ENCODE peak calls at places on chromosomes 2 and 18, in six cellular contexts. N, T, G, M, U and L are unnamed samples.

GRCh38 chr2:55896633-55897032 is 26.9 kb downstream of the EFEMP1 start:
- DNase-seq in G (no peak), M (no peak), U (no peak), N (no peak), T (no peak), L (no peak)

GRCh38 chr2:63578767-63579166 is 9.5 kb downstream of the WDPCP start:
- DNase-seq in T (no peak), U (no peak), G (peak), M (no peak), N (no peak), L (no peak)

GRCh38 chr18:5424903-5425302 is 118.9 kb downstream of the EPB41L3 start:
- DNase-seq in G (peak), T (no peak), N (no peak), U (no peak), M (no peak), L (peak)

GRCh38 chr2:88180594-88181240 is 10.6 kb downstream of the THNSL2 start:
- DNase-seq in G (no peak), T (no peak), N (no peak), U (no peak), M (no peak), L (no peak)

GRCh38 chr18:52569492-52569891 is 229.5 kb downstream of the DCC start:
- DNase-seq in N (no peak), G (no peak), M (no peak), T (no peak), U (no peak), L (no peak)

GRCh38 chr2:25131567-25132295 is 36.6 kb downstream of the POMC start:
- DNase-seq in M (peak), U (no peak), N (peak), T (no peak), G (peak), L (no peak)

GRCh38 chr2:62216616-62217015 is 20.7 kb downstream of the B3GNT2 start:
- DNase-seq in U (peak), T (no peak), G (no peak), M (peak), N (peak), L (no peak)

GRCh38 chr2:29106980-29107388 is 8.2 kb upstream of the CLIP4 start:
- DNase-seq in M (no peak), U (no peak), N (no peak), G (no peak), T (no peak), L (no peak)

GRCh38 chr2:172250801-172251200 is 148.1 kb upstream of the DLX2 start:
- DNase-seq in G (peak), T (no peak), N (no peak), U (no peak), M (no peak), L (no peak)

GRCh38 chr2:78646533-78646932 is 379.0 kb upstream of the REG3G start:
- DNase-seq in G (no peak), N (no peak), M (no peak), U (no peak), T (no peak), L (no peak)

GRCh38 chr2:127563458-127564428 is 28.3 kb downstream of the MYO7B start:
- DNase-seq in T (no peak), U (no peak), N (no peak), G (no peak), M (no peak), L (no peak)

GRCh38 chr2:23537991-23538390 is 153.0 kb downstream of the KLHL29 start:
- DNase-seq in U (no peak), N (no peak), T (no peak), G (no peak), M (no peak), L (no peak)

GRCh38 chr2:172215936-172216335 is 113.2 kb upstream of the DLX2 start:
- DNase-seq in G (no peak), T (no peak), N (no peak), M (no peak), U (no peak), L (no peak)

GRCh38 chr18:12990128-12990485 is 1.1 kb upstream of the CEP192 start:
- DNase-seq in G (no peak), T (no peak), U (no peak), M (no peak), N (no peak), L (peak)

GRCh38 chr2:67694464-67694863 is 297.3 kb downstream of the ETAA1 start:
- DNase-seq in U (no peak), T (no peak), M (no peak), G (peak), N (no peak), L (no peak)

GRCh38 chr18:8400825-8401224 is 208.4 kb upstream of the RAB12 start:
- DNase-seq in T (no peak), N (no peak), U (no peak), M (no peak), G (no peak), L (no peak)

GRCh38 chr2:241815477-241816430 is 6.8 kb downstream of the NEU4 start:
- DNase-seq in G (no peak), T (no peak), U (no peak), N (peak), M (no peak), L (no peak)

GRCh38 chr18:55833543-55833942 is 245.6 kb upstream of the TCF4 start:
- DNase-seq in G (no peak), T (peak), U (peak), N (no peak), M (no peak), L (no peak)

GRCh38 chr2:204325468-204325867 is 219.8 kb upstream of the PARD3B start:
- DNase-seq in G (peak), M (peak), U (peak), T (peak), N (peak), L (peak)

GRCh38 chr2:71389379-71390072 is 57.9 kb downstream of the ZNF638 start:
- DNase-seq in G (no peak), M (no peak), U (no peak), N (no peak), T (no peak), L (no peak)

GRCh38 chr2:60818272-60818671 is 62.2 kb downstream of the PAPOLG start:
- DNase-seq in G (no peak), U (no peak), T (no peak), M (no peak), N (no peak), L (no peak)

GRCh38 chr2:109406301-109406700 is 207.5 kb downstream of the SEPTIN10 start:
- DNase-seq in U (no peak), N (no peak), T (peak), M (no peak), G (no peak), L (no peak)

GRCh38 chr2:879540-879939 is 71.1 kb upstream of the SNTG2 start:
- DNase-seq in G (no peak), M (no peak), U (no peak), T (no peak), N (no peak), L (no peak)

GRCh38 chr2:105330681-105331375 is 1.3 kb upstream of the TGFBRAP1 start:
- DNase-seq in T (no peak), M (no peak), U (no peak), N (no peak), G (no peak), L (no peak)

GRCh38 chr18:59419386-59419785 is 60.3 kb upstream of the LMAN1 start:
- DNase-seq in N (no peak), T (no peak), G (no peak), M (no peak), U (peak), L (no peak)

GRCh38 chr2:62559582-62559981 is 53.6 kb upstream of the TMEM17 start:
- DNase-seq in U (no peak), M (no peak), N (no peak), T (no peak), G (no peak), L (no peak)

GRCh38 chr2:6823111-6823510 is 42.6 kb downstream of the CMPK2 start:
- DNase-seq in M (no peak), U (no peak), G (no peak), T (no peak), N (no peak), L (no peak)

GRCh38 chr2:39128919-39129391 is 8.1 kb upstream of the SOS1 start:
- DNase-seq in M (no peak), U (no peak), T (no peak), N (no peak), G (no peak), L (peak)

GRCh38 chr2:211055438-211055837 is 499.0 kb downstream of the CPS1 start:
- DNase-seq in G (peak), U (no peak), T (no peak), M (no peak), N (no peak), L (no peak)

GRCh38 chr2:32558492-32558891 is 69.4 kb upstream of the TTC27 start:
- DNase-seq in M (no peak), T (no peak), N (no peak), G (no peak), U (no peak), L (no peak)

GRCh38 chr18:5556317-5556974 is 12.6 kb upstream of the EPB41L3 start:
- DNase-seq in U (peak), T (no peak), M (peak), N (peak), G (no peak), L (no peak)

GRCh38 chr2:189937691-189938090 is 124.8 kb downstream of the MSTN start:
- DNase-seq in N (no peak), T (no peak), M (no peak), U (no peak), G (no peak), L (no peak)

GRCh38 chr2:62118160-62118559 is 77.8 kb upstream of the B3GNT2 start:
- DNase-seq in G (no peak), T (no peak), U (no peak), M (no peak), N (no peak), L (no peak)

GRCh38 chr2:37914340-37914739 is 10.7 kb upstream of the RMDN2 start:
- DNase-seq in N (no peak), U (no peak), T (no peak), M (no peak), G (no peak), L (no peak)

GRCh38 chr2:28623582-28624405 is 127.8 kb upstream of the PPP1CB start:
- DNase-seq in T (no peak), M (no peak), G (no peak), N (no peak), U (no peak), L (no peak)

GRCh38 chr2:37585295-37585908 is 86.0 kb downstream of the CDC42EP3 start:
- DNase-seq in U (no peak), T (no peak), N (no peak), M (no peak), G (peak), L (no peak)

GRCh38 chr18:4823091-4823490 is 368.0 kb upstream of the DLGAP1 start:
- DNase-seq in U (no peak), M (no peak), T (no peak), N (no peak), G (no peak), L (no peak)

GRCh38 chr18:34978953-34979608 is 62.1 kb upstream of the MAPRE2 start:
- DNase-seq in N (peak), U (peak), G (peak), T (peak), M (peak), L (peak)

DNA sequence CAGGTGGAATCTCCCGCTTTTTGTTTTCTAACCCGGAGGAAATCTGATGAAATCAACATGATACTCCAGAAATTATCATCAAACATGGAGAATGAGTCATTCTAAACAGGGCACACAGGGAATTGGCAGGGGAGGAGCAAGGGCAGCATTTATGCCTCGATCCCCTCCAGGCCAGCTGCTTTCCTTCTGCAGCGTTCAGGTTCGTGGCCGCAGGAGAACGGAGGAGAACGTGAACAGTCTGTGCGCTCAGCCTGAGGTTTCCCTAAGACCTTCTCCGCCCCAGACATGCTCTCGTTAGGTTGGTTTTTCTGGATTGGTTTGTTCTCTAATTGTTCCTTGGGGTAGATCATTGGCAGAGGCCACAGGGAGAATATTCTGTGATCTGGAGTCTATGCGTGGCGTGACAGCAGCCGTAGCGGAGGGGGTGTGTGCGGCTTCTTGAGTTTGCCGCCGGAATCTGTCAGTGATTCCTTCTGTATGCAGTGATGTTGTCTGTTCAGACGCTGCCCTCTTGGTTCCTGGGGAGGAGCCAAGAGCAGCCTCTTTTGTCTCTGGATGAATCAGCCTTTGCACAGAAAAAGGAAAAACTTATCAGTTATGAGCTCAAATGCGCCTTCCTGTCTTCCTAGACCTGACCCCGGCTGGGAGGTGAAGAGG is 75.9 kb downstream of the SH3BP4 start:
- DNase-seq in U (no peak), M (no peak), T (no peak), G (no peak), N (no peak), L (no peak)
- H3K4me3 ChIP-seq in U (no peak), M (no peak), T (peak), G (no peak), N (no peak), L (no peak)

DNA sequence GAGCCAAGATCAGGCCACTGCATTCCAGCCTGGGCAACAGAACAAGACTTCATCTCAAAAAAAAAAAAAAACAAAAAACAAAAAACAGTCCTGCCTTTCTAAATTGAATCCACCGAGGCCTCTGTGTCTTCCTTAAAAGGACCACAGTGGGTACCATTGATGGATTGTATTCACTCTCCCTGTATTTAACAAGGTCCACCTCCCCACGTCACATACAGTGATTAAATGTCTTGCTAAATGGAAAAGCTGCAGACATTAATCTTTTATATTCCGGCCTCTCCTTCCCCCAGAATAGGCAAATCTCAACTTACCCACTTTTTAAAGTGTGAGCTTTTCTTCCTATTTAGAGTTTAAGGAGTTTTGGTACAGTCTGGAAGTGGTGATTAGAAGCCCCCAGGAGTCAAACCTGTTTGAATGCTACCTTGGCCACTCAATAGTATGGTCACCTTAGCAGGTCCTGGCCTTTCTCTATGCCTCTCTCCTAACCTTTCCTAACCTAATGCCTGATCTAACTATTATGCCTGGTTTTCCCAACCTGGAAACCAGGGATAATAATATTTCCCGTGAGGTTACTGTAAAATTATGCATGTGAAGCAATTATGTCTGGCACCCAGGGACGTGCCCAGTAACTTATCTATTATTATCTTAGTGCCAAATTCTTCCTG is 3.3 kb downstream of the NFE2L2 start:
- DNase-seq in U (no peak), G (no peak), N (no peak), T (no peak), M (no peak), L (no peak)
- H3K27ac ChIP-seq in U (no peak), G (no peak), N (peak), T (peak), M (peak), L (peak)

GRCh38 chr2:238517209-238517608 is 90.5 kb downstream of the ASB1 start:
- DNase-seq in M (no peak), U (no peak), G (no peak), N (no peak), T (no peak), L (no peak)

GRCh38 chr2:238518828-238519186 is 92.1 kb downstream of the ASB1 start:
- DNase-seq in U (no peak), N (no peak), M (no peak), T (no peak), G (no peak), L (no peak)

GRCh38 chr2:238521002-238521401 is 94.3 kb downstream of the ASB1 start:
- DNase-seq in N (no peak), G (no peak), T (no peak), M (no peak), U (no peak), L (no peak)

GRCh38 chr2:238520359-238520886 is 93.7 kb downstream of the ASB1 start:
- DNase-seq in T (no peak), M (no peak), G (no peak), N (no peak), U (no peak), L (no peak)

GRCh38 chr2:238518127-238518827 is 91.5 kb downstream of the ASB1 start:
- DNase-seq in G (no peak), M (peak), N (no peak), T (no peak), U (no peak), L (no peak)
- H3K4me3 ChIP-seq in G (no peak), M (no peak), N (no peak), T (no peak), U (no peak), L (no peak)

GRCh38 chr2:207091928-207092327 is 73.8 kb downstream of the KLF7 start:
- DNase-seq in T (no peak), G (no peak), M (no peak), U (no peak), N (no peak), L (no peak)
- H3K27ac ChIP-seq in T (no peak), G (peak), M (no peak), U (no peak), N (no peak), L (no peak)

GRCh38 chr2:168670478-168670877 is 132.0 kb upstream of the NOSTRIN start:
- DNase-seq in M (no peak), U (no peak), N (no peak), T (no peak), G (no peak), L (no peak)
- H3K4me3 ChIP-seq in M (no peak), U (no peak), N (no peak), T (no peak), G (no peak), L (no peak)

DNA sequence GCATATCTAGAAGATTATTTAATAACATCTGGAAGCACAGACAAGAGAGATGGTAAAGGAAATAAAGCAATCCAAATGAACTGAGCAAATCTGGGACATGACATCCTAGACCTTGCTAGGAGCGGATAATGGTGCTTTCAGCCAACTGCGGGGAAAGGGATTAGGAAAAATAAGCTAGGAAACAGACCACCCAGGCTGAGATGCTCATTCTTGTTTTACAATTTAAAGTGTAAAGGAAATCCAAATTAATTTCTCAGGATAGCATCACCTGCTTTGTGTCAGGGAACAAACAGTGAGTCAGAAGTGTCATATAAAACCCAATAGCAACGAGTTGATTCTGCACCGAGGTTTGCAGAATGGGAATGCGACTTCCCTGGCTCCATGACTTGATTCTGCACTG is 112.5 kb upstream of the CXCR4 start:
- DNase-seq in M (no peak), T (no peak), G (no peak), U (no peak), N (no peak), L (no peak)
- H3K27ac ChIP-seq in M (no peak), T (no peak), G (no peak), U (no peak), N (no peak), L (no peak)